ENCODE peak calls at places on chromosomes 11 and 22, in seven cellular contexts. F, G, T, U, C, V and W are unnamed samples.

GRCh38 chr11:76265771-76266241 is 59.5 kb upstream of the WNT11 start:
- DNase-seq in G (no peak), F (peak), U (no peak), C (no peak), T (peak), V (no peak), W (no peak)

GRCh38 chr11:111193924-111194490 is 51.5 kb upstream of the POU2AF2 start:
- DNase-seq in F (peak), U (peak), C (no peak), T (no peak), V (no peak), G (no peak), W (peak)

GRCh38 chr11:77505956-77506355 is 32.1 kb upstream of the PAK1 start:
- DNase-seq in F (no peak), C (no peak), G (no peak), V (no peak), T (no peak), U (no peak), W (no peak)

GRCh38 chr11:11620251-11620965 is 1.4 kb downstream of the GALNT18 start:
- DNase-seq in U (peak), T (peak), F (peak), G (peak), C (peak), V (peak), W (peak)

GRCh38 chr22:35812600-35812999 is 94.9 kb downstream of the APOL5 start:
- DNase-seq in F (no peak), U (no peak), G (no peak), T (no peak), V (no peak), C (no peak), W (no peak)

GRCh38 chr22:44963832-44964721 is 45.7 kb downstream of the PHF21B start:
- DNase-seq in V (no peak), U (no peak), C (peak), F (no peak), G (no peak), T (no peak), W (no peak)

GRCh38 chr11:65425971-65426838 is 3.6 kb downstream of the NEAT1 start:
- DNase-seq in V (no peak), U (peak), F (peak), T (peak), C (no peak), G (no peak), W (peak)

GRCh38 chr11:77155082-77155475 is 27.0 kb downstream of the MYO7A start:
- DNase-seq in U (no peak), C (no peak), V (no peak), G (no peak), F (no peak), T (no peak), W (no peak)

GRCh38 chr11:64234840-64235379 is 526 bp downstream of the VEGFB start:
- DNase-seq in F (peak), T (no peak), U (peak), C (peak), V (no peak), G (peak), W (peak)

GRCh38 chr22:45612451-45612901 is 59.2 kb upstream of the ATXN10 start:
- DNase-seq in G (no peak), C (no peak), V (no peak), F (peak), T (peak), U (peak), W (peak)

GRCh38 chr11:65434667-65435179 is 12.1 kb downstream of the NEAT1 start:
- DNase-seq in G (no peak), C (no peak), T (peak), U (no peak), F (peak), V (no peak), W (no peak)

GRCh38 chr22:49198705-49199084 is 629.0 kb downstream of the BRD1 start:
- DNase-seq in U (no peak), T (no peak), V (no peak), F (no peak), C (no peak), G (no peak), W (no peak)

GRCh38 chr11:14644396-14645246 is 1.0 kb downstream of the PDE3B start:
- DNase-seq in U (no peak), T (peak), C (peak), G (peak), F (peak), V (peak), W (peak)

GRCh38 chr11:71281901-71282300 is 29.5 kb upstream of the SHANK2 start:
- DNase-seq in G (peak), T (no peak), U (no peak), F (no peak), C (no peak), V (no peak), W (no peak)

GRCh38 chr11:79243412-79244174 is 197.2 kb downstream of the TENM4 start:
- DNase-seq in V (no peak), G (no peak), C (no peak), F (no peak), U (no peak), T (peak), W (no peak)
- H3K9ac ChIP-seq in V (no peak), G (no peak), C (no peak), F (peak), U (no peak), T (peak), W (no peak)

DNA sequence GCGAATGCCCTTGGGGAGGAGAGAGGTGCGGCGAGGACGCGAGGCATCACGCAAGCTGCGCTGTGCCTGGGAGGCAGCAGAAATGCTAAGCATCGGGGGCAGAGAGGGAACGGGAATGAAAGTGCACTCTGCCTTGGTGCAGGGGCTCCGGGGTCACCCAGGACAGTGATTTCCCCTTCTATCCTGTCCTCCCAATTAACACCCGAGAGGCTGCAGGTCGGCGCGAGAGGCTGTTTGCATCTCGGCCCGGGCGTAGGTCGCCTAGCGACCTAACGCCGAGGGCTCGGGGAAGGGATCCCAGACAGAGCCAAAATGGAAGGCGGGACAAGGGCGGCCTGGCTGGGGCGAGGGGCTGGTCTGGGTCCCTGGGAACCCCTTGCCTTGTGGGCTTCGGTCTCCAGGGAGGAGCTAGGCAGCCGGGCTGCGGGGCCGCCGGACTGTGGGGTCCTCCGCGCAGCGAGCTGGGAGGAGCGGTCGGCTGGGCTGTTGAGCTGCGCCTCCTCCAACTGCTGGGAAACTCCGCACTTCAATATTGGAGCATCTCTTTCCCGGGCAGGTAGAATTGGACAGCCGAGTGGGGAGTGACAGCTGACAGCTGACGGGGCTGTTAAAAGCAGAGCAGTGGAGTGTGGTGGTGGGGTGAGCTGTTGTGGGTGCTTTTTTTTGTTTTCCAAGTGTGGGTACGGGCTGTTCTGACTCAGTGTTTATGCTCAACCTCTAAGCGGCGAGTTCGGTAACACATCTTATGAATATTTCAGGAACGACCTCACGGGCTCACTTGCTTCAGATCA is 694 bp downstream of the ELMOD1 start:
- DNase-seq in G (no peak), F (peak), U (peak), T (peak), C (peak), V (peak), W (peak)
- H3K9ac ChIP-seq in G (no peak), F (peak), U (no peak), T (peak), C (no peak), V (peak), W (no peak)

GRCh38 chr11:35531246-35531645 is 5.8 kb upstream of the PAMR1 start:
- DNase-seq in T (peak), C (no peak), F (peak), V (no peak), G (no peak), U (no peak), W (no peak)
- H3K9ac ChIP-seq in T (no peak), C (no peak), F (peak), V (no peak), G (no peak), U (no peak), W (no peak)

DNA sequence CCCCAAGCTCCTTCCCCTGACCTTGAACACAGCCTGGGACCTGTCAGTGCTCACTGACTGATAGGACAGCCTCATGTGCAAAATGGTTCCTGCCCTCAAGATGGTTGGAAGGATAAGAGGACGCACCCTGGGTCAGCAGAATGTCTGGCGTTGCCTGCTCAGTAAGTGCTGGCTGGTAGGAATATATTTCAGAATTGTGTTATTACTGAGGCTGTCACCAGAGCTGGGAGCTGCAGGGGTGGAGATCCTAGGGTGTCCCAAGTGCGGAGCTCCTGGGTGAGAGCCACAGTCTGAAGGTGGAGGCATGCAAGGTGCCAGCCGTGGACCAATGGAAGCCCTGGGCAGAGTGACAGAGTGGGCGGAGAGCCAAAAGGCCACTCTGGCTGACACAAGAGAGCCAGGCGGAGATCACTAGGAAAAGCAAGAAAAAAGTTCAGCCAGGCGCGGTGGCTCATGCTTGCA is 1.0 kb upstream of the SEC14L4 start:
- DNase-seq in T (no peak), G (no peak), V (no peak), F (no peak), U (no peak), C (no peak), W (no peak)
- H3K9ac ChIP-seq in T (no peak), G (no peak), V (no peak), F (no peak), U (no peak), C (no peak), W (no peak)

DNA sequence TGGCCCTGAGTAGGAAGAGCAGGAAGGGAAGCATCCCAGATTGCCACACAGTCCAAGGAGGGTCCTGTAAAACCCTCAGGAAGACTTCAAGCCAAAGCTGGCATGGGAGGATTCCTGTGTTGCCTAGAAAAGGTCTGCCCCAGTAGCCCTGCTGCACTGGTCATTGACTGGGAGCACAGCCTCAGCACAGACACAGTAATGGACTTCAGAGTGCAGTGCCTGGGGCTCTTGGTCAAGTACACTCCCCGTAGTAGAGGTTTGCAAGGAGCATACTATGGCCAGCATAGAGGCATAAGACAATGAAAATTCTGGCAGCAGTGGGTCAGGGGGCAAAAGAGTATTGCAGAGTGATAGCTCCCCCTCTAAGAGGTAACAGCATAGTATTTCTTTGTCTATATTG is 36.2 kb upstream of the FJX1 start:
- DNase-seq in T (no peak), F (no peak), C (no peak), G (no peak), V (no peak), U (no peak), W (no peak)
- H3K9ac ChIP-seq in T (no peak), F (no peak), C (no peak), G (no peak), V (no peak), U (no peak), W (no peak)

GRCh38 chr22:25987948-25988347 is 181.3 kb upstream of the SEZ6L start:
- DNase-seq in U (no peak), T (no peak), C (no peak), G (no peak), V (no peak), F (no peak), W (no peak)

GRCh38 chr22:25992331-25992730 is 176.9 kb upstream of the SEZ6L start:
- DNase-seq in F (no peak), C (no peak), V (no peak), T (no peak), G (no peak), U (no peak), W (no peak)

GRCh38 chr22:25996669-25997068 is 172.6 kb upstream of the SEZ6L start:
- DNase-seq in C (no peak), G (no peak), U (no peak), F (no peak), T (no peak), V (no peak), W (no peak)

GRCh38 chr22:25990940-25991339 is 178.3 kb upstream of the SEZ6L start:
- DNase-seq in C (no peak), G (no peak), T (no peak), F (no peak), V (no peak), U (no peak), W (no peak)
- H3K9ac ChIP-seq in C (no peak), G (no peak), T (no peak), F (no peak), V (no peak), U (no peak), W (no peak)

DNA sequence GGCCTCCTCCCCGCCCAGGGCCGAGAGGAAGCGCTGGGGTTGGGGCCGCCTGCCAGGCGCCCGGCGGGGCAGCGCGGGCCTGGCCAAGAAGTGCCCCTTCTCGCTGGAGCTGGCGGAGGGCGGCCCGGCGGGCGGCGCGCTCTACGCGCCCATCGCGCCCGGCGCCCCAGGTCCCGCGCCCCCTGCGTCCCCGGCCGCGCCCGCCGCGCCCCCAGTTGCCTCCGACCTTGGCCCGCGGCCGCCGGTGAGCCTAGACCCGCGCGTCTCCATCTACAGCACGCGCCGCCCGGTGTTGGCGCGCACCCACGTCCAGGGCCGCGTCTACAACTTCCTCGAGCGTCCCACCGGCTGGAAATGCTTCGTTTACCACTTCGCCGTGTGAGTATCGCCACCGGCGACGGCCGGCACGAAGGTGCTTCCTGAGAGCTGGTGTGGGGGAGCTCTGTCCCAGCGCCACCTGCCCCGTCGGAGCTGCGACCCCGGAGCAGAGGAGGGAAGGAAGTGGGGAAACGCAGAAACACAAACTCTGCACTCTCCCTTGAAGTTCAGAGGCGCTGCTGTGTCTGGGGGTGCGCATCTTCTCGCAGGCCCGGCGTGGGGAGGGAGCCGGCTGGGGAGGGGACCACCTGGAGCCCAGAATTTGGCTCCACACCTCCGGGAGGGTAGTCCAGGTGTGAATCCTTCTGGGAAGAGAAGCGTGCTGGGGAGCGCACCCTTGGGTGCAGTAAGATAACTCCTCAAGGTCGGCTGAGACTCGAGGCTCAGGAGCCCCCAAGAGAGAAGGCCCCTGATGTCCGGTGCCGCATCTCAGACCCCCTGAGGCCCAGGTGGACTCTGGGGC is 519 bp downstream of the KCNQ1 start:
- DNase-seq in G (peak), F (no peak), U (no peak), C (peak), V (no peak), T (no peak), W (no peak)
- H3K9ac ChIP-seq in G (peak), F (no peak), U (no peak), C (no peak), V (peak), T (no peak), W (no peak)

GRCh38 chr11:107590460-107591097 is 368 bp upstream of the ELMOD1 start:
- DNase-seq in T (no peak), V (no peak), C (peak), G (no peak), U (no peak), F (peak), W (no peak)
- H3K9ac ChIP-seq in T (no peak), V (no peak), C (no peak), G (no peak), U (no peak), F (peak), W (no peak)

DNA sequence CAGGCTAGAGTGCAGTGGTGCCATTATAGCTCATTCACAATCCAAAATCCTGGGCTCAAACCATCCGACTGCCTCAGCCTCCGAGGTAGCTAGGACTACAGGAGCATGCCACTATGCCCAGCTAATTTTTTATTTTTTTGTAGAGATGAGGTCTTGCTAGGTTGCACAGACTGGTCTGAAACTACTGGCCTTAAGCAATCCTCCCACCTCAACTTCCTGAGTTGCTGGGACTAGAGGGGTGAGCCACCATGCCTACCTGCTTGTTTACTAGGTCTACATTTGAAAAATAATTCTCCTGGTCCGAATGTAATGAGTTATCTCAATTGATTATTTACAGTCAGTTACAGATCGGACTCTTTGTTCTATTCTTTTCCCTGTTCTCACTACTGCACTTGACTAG is 22.0 kb downstream of the TAF1D start:
- DNase-seq in V (no peak), T (no peak), U (no peak), G (no peak), C (no peak), F (no peak), W (no peak)
- H3K9ac ChIP-seq in V (no peak), T (no peak), U (no peak), G (no peak), C (no peak), F (no peak), W (no peak)